ENCODE peak calls at places on chromosomes 6 and 20, in eight cellular contexts. Y is lower leg skin, K is heart left ventricle, P is adipocyte, T is progenitor cell of endocrine pancreas, Z is cardiac muscle cell, H is T-helper 9 cell, X is mesothelial cell of epicardium. F is an unnamed sample.

GRCh38 chr6:157555795-157556645 is 175.0 kb downstream of the ZDHHC14 start:
- DNase-seq in Y (peak), K (no peak), P (no peak), T (no peak), Z (no peak), H (no peak), X (no peak), F (no peak)

GRCh38 chr20:48042628-48043027 is 257.3 kb upstream of the SULF2 start:
- DNase-seq in Y (no peak), K (no peak), P (no peak), T (no peak), Z (no peak), H (no peak), X (no peak), F (no peak)

GRCh38 chr6:43978473-43979360 is 148.5 kb downstream of the MRPL14 start:
- DNase-seq in Y (peak), K (no peak), P (peak), T (no peak), Z (no peak), H (no peak), X (peak), F (no peak)

GRCh38 chr20:20480689-20481088 is 112.8 kb downstream of the INSM1 start:
- DNase-seq in Y (no peak), K (no peak), P (peak), T (no peak), Z (no peak), H (no peak), X (no peak), F (no peak)

GRCh38 chr6:112956696-112957525 is 609.8 kb downstream of the RFPL4B start:
- DNase-seq in Y (no peak), K (no peak), P (peak), T (no peak), Z (peak), H (no peak), X (no peak), F (no peak)

GRCh38 chr6:111941686-111942330 is 68.6 kb upstream of the FYN start:
- DNase-seq in Y (no peak), K (no peak), P (no peak), T (no peak), Z (no peak), H (no peak), X (no peak), F (no peak)

GRCh38 chr6:20839624-20840023 is 305.4 kb downstream of the CDKAL1 start:
- DNase-seq in Y (no peak), K (no peak), P (no peak), T (no peak), Z (no peak), H (no peak), X (no peak), F (no peak)

GRCh38 chr20:13816757-13817156 is 31.9 kb downstream of the NDUFAF5 start:
- DNase-seq in Y (no peak), K (no peak), P (no peak), T (no peak), Z (no peak), H (no peak), X (no peak), F (no peak)

GRCh38 chr20:2874456-2874855 is 1.2 kb downstream of the PTPRA start:
- DNase-seq in Y (no peak), K (no peak), P (peak), T (no peak), Z (no peak), H (no peak), X (no peak), F (no peak)

GRCh38 chr6:72132425-72132824 is 246.1 kb downstream of the RIMS1 start:
- DNase-seq in Y (no peak), K (no peak), P (peak), T (no peak), Z (no peak), H (no peak), X (no peak), F (no peak)

GRCh38 chr6:161073940-161074339 is 82.4 kb downstream of the MAP3K4 start:
- DNase-seq in Y (no peak), K (no peak), P (no peak), T (no peak), Z (no peak), H (no peak), X (no peak), F (no peak)

GRCh38 chr6:49646130-49646824 is 9.6 kb upstream of the RHAG start:
- DNase-seq in Y (no peak), K (no peak), P (no peak), T (no peak), Z (no peak), H (no peak), X (no peak), F (no peak)

GRCh38 chr6:158018851-158019361 is 37.2 kb downstream of the SYNJ2 start:
- DNase-seq in Y (no peak), K (no peak), P (peak), T (no peak), Z (no peak), H (no peak), X (no peak), F (no peak)

GRCh38 chr6:8029243-8029870 is 34.8 kb downstream of the BLOC1S5 start:
- DNase-seq in Y (no peak), K (no peak), P (no peak), T (no peak), Z (peak), H (no peak), X (no peak), F (no peak)